ENCODE peak calls at places on chromosomes 16 and 17, in four cellular contexts. L is HepG2, I is K562, M is GM12878. C is an unnamed sample.

GRCh38 chr16:16982614-16983013 is 488.1 kb downstream of the XYLT1 start:
- DNase-seq in I (no peak), M (no peak), L (no peak), C (no peak)

GRCh38 chr17:10327640-10328039 is 45.2 kb downstream of the MYH13 start:
- DNase-seq in M (peak; percentile 35), L (peak; percentile 64), I (peak; percentile 76), C (peak; percentile 94)

GRCh38 chr16:24543949-24544348 is 4.6 kb downstream of the RBBP6 start:
- DNase-seq in M (no peak), I (no peak), L (no peak), C (no peak)

GRCh38 chr17:17186051-17186450 is 20.1 kb downstream of the PLD6 start:
- DNase-seq in M (no peak), L (no peak), I (no peak), C (no peak)

GRCh38 chr17:37392024-37392590 is 14.5 kb downstream of the ACACA start:
- DNase-seq in L (no peak), I (no peak), M (no peak), C (no peak)

GRCh38 chr17:20266806-20267458 is 200.4 kb downstream of the LGALS9B start:
- DNase-seq in M (no peak), I (peak; percentile 33), L (no peak), C (no peak)

GRCh38 chr17:19641687-19642372 is 6.7 kb upstream of the ALDH3A2 start:
- DNase-seq in I (no peak), M (no peak), L (no peak), C (no peak)

GRCh38 chr16:62909597-62909996 is 873.4 kb upstream of the CDH8 start:
- DNase-seq in L (no peak), I (no peak), M (no peak), C (no peak)

GRCh38 chr16:1277945-1278282 is 22.0 kb downstream of the TPSD1 start:
- DNase-seq in M (no peak), L (no peak), I (no peak), C (no peak)

GRCh38 chr17:17347956-17348871 is 45.0 kb downstream of the NT5M start:
- DNase-seq in M (no peak), L (no peak), I (no peak), C (no peak)

GRCh38 chr17:8137645-8138342 is 13.9 kb upstream of the HES7 start:
- DNase-seq in L (no peak), M (no peak), I (no peak), C (no peak)

GRCh38 chr17:73513426-73513825 is 130.8 kb downstream of the SDK2 start:
- DNase-seq in L (no peak), I (no peak), M (no peak), C (no peak)

GRCh38 chr16:85027968-85028637 is 508 bp downstream of the KIAA0513 start:
- DNase-seq in I (no peak), L (no peak), M (no peak), C (no peak)

GRCh38 chr17:15456972-15457722 is 10.3 kb downstream of the CDRT4 start:
- DNase-seq in M (no peak), I (no peak), L (peak; percentile 61), C (no peak)

GRCh38 chr17:57288034-57288752 is 31.9 kb downstream of the MSI2 start:
- DNase-seq in M (no peak), I (no peak), L (no peak), C (no peak)

GRCh38 chr16:48452991-48453760 is 68.0 kb upstream of the SIAH1 start:
- DNase-seq in I (no peak), M (no peak), L (no peak), C (no peak)

GRCh38 chr17:57697891-57698708 is 47.0 kb downstream of the CCDC182 start:
- DNase-seq in I (no peak), L (peak; percentile 59), M (no peak), C (no peak)

GRCh38 chr16:83913234-83913633 is 14.3 kb downstream of the MLYCD start:
- DNase-seq in M (no peak), I (no peak), L (no peak), C (no peak)

GRCh38 chr16:64952177-64952576 is 169.7 kb downstream of the CDH11 start:
- DNase-seq in M (no peak), I (no peak), L (no peak), C (no peak)

GRCh38 chr16:84530590-84530989 is 26.1 kb upstream of the MEAK7 start:
- DNase-seq in I (no peak), M (no peak), L (no peak), C (no peak)

DNA sequence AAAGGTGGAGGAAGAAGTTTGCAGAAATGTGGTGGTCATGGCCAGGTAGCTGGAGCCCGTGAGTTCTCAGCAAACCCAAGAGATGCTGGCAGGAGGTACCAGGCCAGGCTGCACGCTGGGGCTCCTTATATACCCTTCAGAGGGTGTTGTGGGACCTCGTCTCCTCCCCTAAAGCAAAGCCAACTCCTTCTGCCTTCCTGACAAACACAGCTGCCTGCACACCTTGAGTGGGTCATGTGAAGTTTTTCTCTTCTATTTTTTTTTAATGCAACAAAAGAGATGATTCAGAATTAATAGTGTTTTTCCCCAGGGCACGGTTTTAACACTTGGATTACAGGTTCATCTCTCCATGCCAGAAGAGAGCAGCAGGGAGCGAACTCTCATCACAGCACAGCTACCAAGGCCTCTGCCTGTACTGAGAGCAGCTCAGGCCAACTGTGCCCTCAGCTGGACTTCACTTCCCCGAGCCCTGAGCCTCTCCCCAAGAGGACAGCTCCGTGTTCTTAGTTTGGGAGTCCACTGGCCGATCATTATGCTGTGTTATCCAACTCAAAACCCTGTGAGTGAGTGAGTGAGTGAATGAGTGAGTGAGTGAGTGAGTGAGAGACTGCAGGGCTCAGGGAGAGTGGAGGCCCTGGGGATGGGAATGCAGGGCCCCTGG is at the start of gene KRT15:
- DNase-seq in I (no peak), L (no peak), M (no peak), C (no peak)
- TF ChIP-seq TCF7 in I (no peak), L (no peak), M (no peak), C (no peak)

DNA sequence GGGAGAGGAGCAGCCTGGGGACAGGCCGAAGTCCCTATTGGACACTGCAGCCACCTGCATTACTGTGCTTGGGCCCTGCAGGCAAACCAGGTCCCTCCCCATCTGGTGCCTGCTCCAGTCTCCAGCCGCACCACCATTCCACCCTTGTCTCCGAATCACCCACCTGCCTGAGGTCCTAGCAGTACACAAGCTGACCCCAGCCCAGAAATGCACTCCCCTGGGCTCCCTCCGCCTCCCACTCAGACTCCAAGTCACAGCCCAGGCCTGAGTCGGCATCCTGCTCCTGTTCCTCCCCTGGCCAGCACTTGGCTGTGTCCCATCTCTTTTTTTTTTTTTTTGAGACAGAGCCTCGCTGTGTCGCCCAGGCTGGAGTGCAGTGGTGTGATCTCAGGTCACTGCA is 6.3 kb downstream of the UNC13D start:
- DNase-seq in L (no peak), I (no peak), M (no peak), C (no peak)
- TF ChIP-seq NR2C2 in L (no peak), I (no peak), M (no peak), C (no peak)

GRCh38 chr16:53754938-53755910 is 51.3 kb downstream of the FTO start:
- DNase-seq in L (no peak), I (no peak), M (no peak), C (no peak)
- TF ChIP-seq CREM in L (no peak), I (no peak), M (no peak), C (no peak)

GRCh38 chr17:63274156-63274555 is 171.9 kb downstream of the CYB561 start:
- DNase-seq in L (no peak), M (no peak), I (no peak), C (no peak)
- TF ChIP-seq TCF7 in L (no peak), M (no peak), I (no peak), C (no peak)

GRCh38 chr16:74721716-74722115 is 21.1 kb upstream of the MLKL start:
- DNase-seq in L (no peak), M (no peak), I (no peak), C (no peak)
- TF ChIP-seq NR2C2 in L (no peak), M (no peak), I (no peak), C (no peak)

DNA sequence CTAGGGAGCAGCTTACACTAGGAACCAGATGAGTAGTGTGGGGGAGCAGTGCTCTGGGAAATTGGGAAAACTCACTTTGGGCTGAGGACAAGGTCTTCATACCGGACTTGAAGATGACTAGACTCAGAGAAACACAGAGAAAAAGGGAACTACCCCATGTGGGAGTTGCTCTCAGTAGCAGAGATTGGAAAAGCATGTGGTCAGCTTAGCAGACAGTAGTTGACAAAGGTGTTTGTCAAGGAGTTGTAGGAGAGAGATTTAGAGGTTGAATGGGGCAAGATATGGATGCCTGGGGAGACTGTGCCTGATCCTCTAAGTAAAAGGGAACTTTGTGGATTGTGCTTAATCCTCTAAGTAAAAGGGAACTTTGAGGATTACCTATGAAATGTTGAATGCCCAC is 194.5 kb upstream of the COX10 start:
- DNase-seq in I (no peak), L (no peak), M (no peak), C (no peak)
- TF ChIP-seq CREM in I (no peak), L (no peak), M (no peak), C (no peak)

GRCh38 chr17:46889992-46890564 is 32.9 kb upstream of the GOSR2 start:
- DNase-seq in M (no peak), L (no peak), I (no peak), C (no peak)
- TF ChIP-seq TCF7 in M (no peak), L (no peak), I (no peak), C (no peak)